ENCODE peak calls at places on chromosomes 1 and 21, in nine cellular contexts. A, C, X, P, T, R, F, L and Y are unnamed samples.

GRCh38 chr1:220726634-220727033 is 21.5 kb upstream of the MTARC2 start:
- DNase-seq in L (no peak), R (no peak), X (no peak), P (no peak), T (no peak), F (no peak), A (no peak), C (no peak), Y (no peak)

GRCh38 chr1:231937013-231937754 is 310.6 kb downstream of the DISC1 start:
- DNase-seq in C (no peak), X (no peak), T (peak), R (no peak), A (peak), L (no peak), P (no peak), F (no peak), Y (no peak)

GRCh38 chr1:26998319-26999300 is 5.1 kb downstream of the TRNP1 start:
- DNase-seq in A (no peak), P (no peak), C (no peak), F (peak), L (no peak), R (no peak), T (no peak), X (no peak), Y (no peak)

GRCh38 chr1:231643333-231644237 is 17.0 kb downstream of the DISC1 start:
- DNase-seq in F (no peak), C (no peak), P (no peak), L (no peak), X (no peak), T (no peak), A (no peak), R (no peak), Y (no peak)

GRCh38 chr1:53498555-53499142 is 39.5 kb downstream of the DMRTB1 start:
- DNase-seq in C (no peak), P (no peak), A (no peak), X (no peak), T (no peak), F (no peak), L (no peak), R (peak), Y (no peak)

GRCh38 chr1:160205974-160206369 is 788 bp downstream of the PEA15 start:
- DNase-seq in L (no peak), C (no peak), T (no peak), R (no peak), F (peak), A (peak), P (peak), X (peak), Y (peak)

GRCh38 chr1:41513388-41513745 is 28.9 kb upstream of the EDN2 start:
- DNase-seq in R (no peak), C (no peak), F (no peak), L (peak), A (no peak), X (peak), T (no peak), P (no peak), Y (no peak)

GRCh38 chr1:78070210-78070609 is 24.4 kb downstream of the GIPC2 start:
- DNase-seq in P (no peak), C (no peak), X (no peak), L (no peak), R (no peak), T (no peak), F (no peak), A (no peak), Y (no peak)

GRCh38 chr1:115467196-115467595 is 129.1 kb upstream of the NGF start:
- DNase-seq in X (no peak), L (no peak), R (no peak), P (no peak), T (peak), C (no peak), A (no peak), F (no peak), Y (no peak)

GRCh38 chr1:118944133-118944532 is 44.0 kb downstream of the TBX15 start:
- DNase-seq in T (no peak), R (no peak), L (no peak), A (no peak), P (no peak), C (no peak), F (no peak), X (no peak), Y (no peak)

GRCh38 chr1:27402349-27402754 is 9.9 kb downstream of the GPR3 start:
- DNase-seq in C (peak), X (no peak), F (peak), R (no peak), T (peak), L (peak), A (peak), P (no peak), Y (peak)

GRCh38 chr1:153841463-153841994 is 66.3 kb downstream of the SLC27A3 start:
- DNase-seq in X (no peak), C (no peak), P (no peak), R (no peak), L (no peak), A (no peak), T (no peak), F (no peak), Y (no peak)

GRCh38 chr1:215137985-215138384 is 55.4 kb downstream of the KCNK2 start:
- DNase-seq in R (no peak), P (no peak), F (no peak), A (no peak), T (no peak), L (no peak), C (no peak), X (no peak), Y (no peak)

GRCh38 chr1:196558424-196558823 is 49.8 kb downstream of the KCNT2 start:
- DNase-seq in T (peak), X (no peak), A (no peak), R (peak), C (no peak), F (peak), L (no peak), P (no peak), Y (no peak)

GRCh38 chr1:222815367-222815765 is 527 bp downstream of the DISP1 start:
- DNase-seq in X (peak), F (peak), T (peak), A (no peak), R (no peak), C (no peak), L (no peak), P (no peak), Y (no peak)

GRCh38 chr1:115727706-115728249 is 40.7 kb downstream of the CASQ2 start:
- DNase-seq in R (peak), A (peak), X (no peak), F (peak), P (no peak), T (peak), C (no peak), L (no peak), Y (peak)

GRCh38 chr1:169683661-169684060 is 27.8 kb downstream of the SELL start:
- DNase-seq in R (no peak), P (no peak), X (no peak), F (no peak), T (no peak), C (no peak), A (no peak), L (no peak), Y (no peak)

GRCh38 chr1:50272923-50273322 is 150.3 kb downstream of the DMRTA2 start:
- DNase-seq in L (no peak), P (no peak), X (no peak), C (no peak), A (no peak), T (no peak), F (no peak), R (no peak), Y (no peak)

GRCh38 chr1:65209005-65209885 is 61.2 kb downstream of the AK4 start:
- DNase-seq in P (peak), C (no peak), X (peak), R (peak), L (peak), T (peak), F (peak), A (no peak), Y (no peak)

GRCh38 chr1:231387770-231388669 is 34.1 kb downstream of the EGLN1 start:
- DNase-seq in L (no peak), X (no peak), R (no peak), F (no peak), A (no peak), C (no peak), P (no peak), T (peak), Y (no peak)

GRCh38 chr1:175116210-175116798 is 48.7 kb downstream of the TNN start:
- DNase-seq in R (no peak), T (no peak), F (no peak), L (no peak), X (no peak), P (no peak), C (no peak), A (no peak), Y (no peak)

GRCh38 chr1:207861442-207862177 is 49.3 kb downstream of the CD34 start:
- DNase-seq in P (no peak), X (no peak), R (no peak), C (no peak), F (no peak), A (no peak), T (no peak), L (no peak), Y (no peak)

GRCh38 chr1:236090741-236091147 is 25.9 kb upstream of the NID1 start:
- DNase-seq in T (no peak), A (no peak), P (no peak), F (no peak), R (no peak), C (no peak), L (no peak), X (no peak), Y (no peak)

GRCh38 chr1:109161836-109162606 is 48.1 kb downstream of the ELAPOR1 start:
- DNase-seq in L (no peak), X (peak), R (peak), C (no peak), F (peak), T (peak), A (no peak), P (peak), Y (no peak)

GRCh38 chr21:42836767-42837301 is 42.5 kb downstream of the WDR4 start:
- DNase-seq in A (no peak), P (peak), R (no peak), F (no peak), L (no peak), C (peak), X (peak), T (no peak), Y (no peak)

GRCh38 chr1:65948609-65949229 is 156.0 kb downstream of the PDE4B start:
- DNase-seq in P (no peak), X (no peak), C (no peak), R (peak), F (no peak), T (peak), L (peak), A (no peak), Y (no peak)

GRCh38 chr21:41325138-41325537 is 8.5 kb downstream of the FAM3B start:
- DNase-seq in C (no peak), T (no peak), X (no peak), A (no peak), L (no peak), P (no peak), R (no peak), F (no peak), Y (no peak)

GRCh38 chr21:14259669-14260458 is 43.9 kb downstream of the RBM11 start:
- DNase-seq in A (no peak), L (no peak), R (peak), X (peak), F (peak), T (peak), P (peak), C (no peak), Y (no peak)

GRCh38 chr1:13864760-13865159 is 164.8 kb downstream of the PRDM2 start:
- DNase-seq in F (no peak), R (no peak), X (no peak), L (no peak), P (no peak), T (no peak), C (no peak), A (no peak), Y (no peak)

GRCh38 chr1:27408151-27408550 is 15.7 kb downstream of the GPR3 start:
- DNase-seq in L (no peak), C (no peak), R (no peak), X (no peak), T (no peak), F (no peak), A (no peak), P (no peak), Y (no peak)

GRCh38 chr1:109785446-109786106 is 21.9 kb upstream of the EPS8L3 start:
- DNase-seq in L (no peak), P (no peak), A (peak), T (no peak), X (no peak), C (no peak), F (no peak), R (no peak), Y (peak)

GRCh38 chr1:222387020-222387816 is 160.7 kb downstream of the HHIPL2 start:
- DNase-seq in L (peak), P (no peak), A (no peak), C (no peak), X (no peak), T (no peak), R (no peak), F (no peak), Y (no peak)

GRCh38 chr1:100703052-100703451 is 16.5 kb upstream of the VCAM1 start:
- DNase-seq in F (no peak), R (no peak), A (no peak), X (no peak), P (no peak), C (no peak), L (no peak), T (no peak), Y (no peak)

GRCh38 chr1:206098242-206098919 is 18.8 kb downstream of the AVPR1B start:
- DNase-seq in F (no peak), T (no peak), P (no peak), C (no peak), A (no peak), R (no peak), L (no peak), X (no peak), Y (no peak)

GRCh38 chr1:206103979-206104378 is 13.2 kb downstream of the AVPR1B start:
- DNase-seq in P (no peak), C (no peak), A (no peak), F (no peak), R (no peak), L (no peak), T (no peak), X (no peak), Y (no peak)

GRCh38 chr1:206100226-206100780 is 16.9 kb downstream of the AVPR1B start:
- DNase-seq in X (no peak), L (no peak), F (no peak), T (no peak), C (no peak), P (no peak), R (no peak), A (no peak), Y (no peak)

GRCh38 chr1:206102292-206102936 is 14.8 kb downstream of the AVPR1B start:
- DNase-seq in T (no peak), C (no peak), P (no peak), F (no peak), A (no peak), X (no peak), L (no peak), R (no peak), Y (no peak)

GRCh38 chr1:206101351-206101750 is 15.8 kb downstream of the AVPR1B start:
- DNase-seq in T (no peak), F (no peak), L (no peak), X (no peak), P (no peak), A (no peak), C (no peak), R (no peak), Y (no peak)
- TF ChIP-seq CTCF in T (no peak), F (peak), L (no peak), X (no peak), P (no peak), A (no peak), C (no peak), R (no peak), Y (no peak)

GRCh38 chr1:9428601-9429368 is 110.5 kb upstream of the SLC25A33 start:
- DNase-seq in L (peak), C (peak), R (peak), F (peak), T (peak), X (peak), A (peak), P (peak), Y (peak)
- TF ChIP-seq CTCF in L (no peak), C (peak), R (peak), F (no peak), T (peak), X (no peak), A (peak), P (no peak), Y (peak)

DNA sequence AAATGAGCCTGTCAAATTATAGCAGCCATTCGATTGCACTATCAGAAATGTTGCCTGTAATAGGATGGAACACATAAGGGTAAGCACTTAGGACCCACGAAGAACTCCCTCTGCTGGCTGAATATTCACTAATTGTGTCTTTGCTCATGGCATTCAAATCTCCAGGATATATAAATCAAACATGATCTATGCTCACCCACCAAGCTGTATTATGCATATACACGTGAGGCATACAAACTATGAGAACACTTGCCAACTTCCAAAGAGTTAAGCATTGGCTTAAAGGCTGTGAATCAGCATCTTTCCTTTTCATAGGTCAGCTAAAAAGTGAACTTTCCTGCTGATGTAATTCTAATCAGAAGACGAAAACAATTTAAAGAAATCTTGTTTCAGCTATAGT is 34.5 kb downstream of the TMPRSS15 start:
- DNase-seq in P (no peak), C (no peak), F (no peak), R (no peak), A (no peak), X (no peak), L (peak), T (peak), Y (no peak)
- TF ChIP-seq CTCF in P (no peak), C (peak), F (no peak), R (no peak), A (no peak), X (no peak), L (peak), T (peak), Y (no peak)

GRCh38 chr1:150515328-150516049 is at the start of gene FALEC:
- DNase-seq in X (peak), C (peak), F (peak), T (peak), A (peak), P (peak), R (peak), L (peak), Y (peak)
- TF ChIP-seq CTCF in X (no peak), C (no peak), F (no peak), T (no peak), A (no peak), P (no peak), R (no peak), L (no peak), Y (no peak)

DNA sequence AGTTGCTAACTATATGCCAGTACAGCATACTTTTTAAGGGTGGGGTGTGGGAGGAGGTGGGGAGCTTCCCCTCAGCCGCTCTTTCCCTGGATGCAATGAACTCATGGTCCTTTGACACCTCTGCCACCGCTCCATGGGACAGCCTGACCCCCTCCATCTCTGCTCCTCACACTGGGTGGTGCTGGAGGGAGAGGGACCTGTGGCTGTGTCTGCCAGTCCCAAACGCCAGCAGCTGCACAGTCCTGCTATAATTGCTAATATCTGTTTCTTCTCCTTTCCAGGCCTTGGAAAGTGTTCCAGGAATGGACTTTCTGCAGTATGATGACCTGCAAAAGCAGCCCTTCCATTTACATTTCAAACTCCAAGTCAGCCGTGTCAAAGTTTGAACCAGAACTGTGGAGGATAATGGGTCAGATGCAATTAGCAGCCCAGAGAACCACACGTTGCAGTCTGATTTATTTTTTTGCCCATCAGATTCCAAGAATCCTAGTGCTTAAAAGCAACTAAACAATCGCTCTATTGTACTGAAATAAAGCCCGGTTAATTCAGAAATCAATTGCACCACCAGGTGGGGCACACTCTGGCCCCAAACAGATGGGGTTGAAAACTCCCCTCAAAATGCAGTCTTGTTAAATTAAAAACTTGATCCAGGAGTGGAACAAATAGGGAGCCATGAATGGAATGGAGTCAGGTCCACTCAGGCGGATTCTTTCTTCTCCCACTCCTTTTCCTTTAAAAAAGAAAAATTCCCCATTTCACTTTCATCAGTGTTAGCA is 160.6 kb upstream of the LMO4 start:
- DNase-seq in X (no peak), A (no peak), C (no peak), R (no peak), T (no peak), L (no peak), F (no peak), P (no peak), Y (no peak)
- TF ChIP-seq CTCF in X (no peak), A (no peak), C (no peak), R (no peak), T (no peak), L (no peak), F (peak), P (no peak), Y (no peak)

GRCh38 chr1:147673816-147674215 is 3.5 kb upstream of the ACP6 start:
- DNase-seq in X (no peak), A (no peak), F (no peak), L (no peak), T (no peak), R (no peak), P (no peak), C (no peak), Y (no peak)
- TF ChIP-seq CTCF in X (no peak), A (no peak), F (no peak), L (no peak), T (no peak), R (no peak), P (no peak), C (no peak), Y (no peak)

GRCh38 chr1:154992721-154993571 is 440 bp upstream of the LENEP start:
- DNase-seq in F (no peak), C (no peak), T (no peak), P (no peak), A (peak), L (no peak), X (no peak), R (no peak), Y (no peak)
- TF ChIP-seq CTCF in F (peak), C (peak), T (peak), P (no peak), A (no peak), L (no peak), X (peak), R (peak), Y (no peak)

DNA sequence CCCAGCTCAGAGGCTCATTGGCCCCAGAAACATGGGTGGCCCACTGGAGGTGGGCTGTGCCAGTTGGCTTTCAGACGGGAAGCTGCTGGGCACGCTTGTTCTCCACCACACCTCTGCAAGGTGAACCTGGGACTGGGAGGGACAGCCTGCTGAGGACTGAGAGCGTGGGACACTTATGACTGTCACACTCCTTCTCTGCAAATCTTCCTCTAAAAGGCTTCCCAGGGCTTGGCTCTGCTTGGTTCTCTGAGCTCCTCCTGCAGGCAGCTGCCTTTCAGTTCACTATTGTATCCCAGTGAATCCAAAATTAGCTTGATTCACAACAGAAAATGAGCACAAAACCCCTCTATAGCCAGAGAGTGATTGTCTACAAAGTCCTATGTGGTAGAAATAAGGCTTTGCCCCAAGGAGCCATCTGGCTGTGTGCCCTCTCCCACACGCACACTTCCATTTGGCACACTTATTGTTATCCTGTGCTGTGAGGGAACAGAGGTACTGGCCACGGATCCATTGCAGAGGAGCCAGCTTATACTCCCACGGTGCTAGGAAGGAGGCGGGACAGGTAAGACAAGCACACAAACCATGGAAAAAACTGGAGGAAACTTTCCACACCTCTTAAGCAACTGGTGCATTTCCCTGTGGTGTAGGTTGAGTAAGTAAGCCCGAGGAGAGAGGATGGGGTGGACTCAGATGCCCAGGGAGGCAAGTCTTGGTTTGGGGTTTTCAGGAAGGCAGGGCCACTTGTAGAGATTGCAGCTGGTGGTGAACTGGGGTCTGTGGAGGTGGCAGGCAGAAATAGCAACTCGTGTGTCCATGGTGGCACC is 18.9 kb upstream of the BTG2 start:
- DNase-seq in A (no peak), T (no peak), F (peak), R (no peak), X (no peak), L (no peak), C (no peak), P (no peak), Y (peak)
- TF ChIP-seq CTCF in A (no peak), T (no peak), F (no peak), R (no peak), X (no peak), L (no peak), C (no peak), P (no peak), Y (peak)

GRCh38 chr1:9009438-9010366 is 16.5 kb downstream of the SLC2A7 start:
- DNase-seq in C (no peak), A (peak), X (peak), F (no peak), T (peak), P (peak), R (no peak), L (peak), Y (peak)
- TF ChIP-seq CTCF in C (peak), A (peak), X (peak), F (peak), T (peak), P (peak), R (peak), L (peak), Y (peak)